ENCODE peak calls at places on chromosomes 4 and X, in eight cellular contexts. W, F, G, C, J, V, A and Z are unnamed samples.

GRCh38 chrX:15107367-15107988 is 162.4 kb downstream of the ASB9 start:
- DNase-seq in W (no peak), F (no peak), G (no peak), C (no peak), J (no peak), V (no peak), A (no peak), Z (peak; percentile 2)

GRCh38 chr4:11230888-11231287 is 197.8 kb downstream of the HS3ST1 start:
- DNase-seq in W (no peak), F (no peak), G (no peak), C (no peak), J (no peak), V (no peak), A (no peak), Z (no peak)

GRCh38 chrX:46576458-46576857 is 2.9 kb downstream of the CHST7 start:
- DNase-seq in W (no peak), F (peak; percentile 39), G (no peak), C (no peak), J (no peak), V (no peak), A (no peak), Z (no peak)

GRCh38 chr4:23232987-23233386 is 540.2 kb downstream of the GBA3 start:
- DNase-seq in W (no peak), F (peak; percentile 0), G (no peak), C (no peak), J (no peak), V (no peak), A (no peak), Z (peak; percentile 15)

GRCh38 chr4:128379860-128380259 is 92.2 kb upstream of the PGRMC2 start:
- DNase-seq in W (no peak), F (peak; percentile 57), G (no peak), C (no peak), J (no peak), V (no peak), A (no peak), Z (peak; percentile 31)

GRCh38 chrX:97026406-97026805 is 142.7 kb downstream of the RPA4 start:
- DNase-seq in W (no peak), F (peak; percentile 1), G (no peak), C (no peak), J (peak; percentile 8), V (no peak), A (no peak), Z (no peak)

GRCh38 chr4:151679247-151679646 is 81.6 kb downstream of the GATB start:
- DNase-seq in W (no peak), F (no peak), G (no peak), C (no peak), J (no peak), V (no peak), A (no peak), Z (no peak)

GRCh38 chr4:139550724-139551429 is 5.1 kb downstream of the SETD7 start:
- DNase-seq in W (no peak), F (peak; percentile 41), G (no peak), C (no peak), J (no peak), V (no peak), A (no peak), Z (no peak)

GRCh38 chr4:7062816-7063215 is 5.0 kb downstream of the GRPEL1 start:
- DNase-seq in W (no peak), F (peak; percentile 36), G (no peak), C (no peak), J (no peak), V (no peak), A (no peak), Z (no peak)

GRCh38 chr4:172356002-172356401 is 542.8 kb downstream of the GALNTL6 start:
- DNase-seq in W (no peak), F (no peak), G (no peak), C (no peak), J (no peak), V (no peak), A (no peak), Z (no peak)

GRCh38 chrX:48697182-48697727 is 721 bp downstream of the SUV39H1 start:
- DNase-seq in W (no peak), F (no peak), G (no peak), C (no peak), J (peak; percentile 52), V (no peak), A (no peak), Z (no peak)

GRCh38 chr4:142480244-142480643 is 365.9 kb downstream of the INPP4B start:
- DNase-seq in W (no peak), F (peak; percentile 33), G (no peak), C (no peak), J (no peak), V (no peak), A (no peak), Z (peak; percentile 40)

GRCh38 chr4:70703695-70704332 is 15.5 kb downstream of the UTP3 start:
- DNase-seq in W (no peak), F (peak; percentile 80), G (no peak), C (no peak), J (peak; percentile 64), V (no peak), A (no peak), Z (peak; percentile 9)

GRCh38 chr4:150212927-150213326 is 134.7 kb downstream of the DCLK2 start:
- DNase-seq in W (no peak), F (no peak), G (no peak), C (no peak), J (no peak), V (no peak), A (no peak), Z (no peak)

GRCh38 chrX:134990475-134991473 is at the start of gene SMIM10:
- DNase-seq in W (peak; percentile 79), F (peak; percentile 85), G (no peak), C (no peak), J (no peak), V (peak; percentile 6), A (peak; percentile 68), Z (peak; percentile 85)

GRCh38 chrX:7076245-7076661 is 71.3 kb upstream of the STS start:
- DNase-seq in W (no peak), F (no peak), G (no peak), C (no peak), J (no peak), V (no peak), A (no peak), Z (no peak)

GRCh38 chrX:38891641-38892413 is 90.6 kb downstream of the MID1IP1 start:
- DNase-seq in W (no peak), F (peak; percentile 29), G (no peak), C (no peak), J (no peak), V (peak; percentile 6), A (no peak), Z (peak; percentile 79)

GRCh38 chr4:108535757-108536156 is 84.6 kb upstream of the RPL34 start:
- DNase-seq in W (no peak), F (no peak), G (no peak), C (no peak), J (no peak), V (no peak), A (no peak), Z (no peak)

GRCh38 chr4:11635336-11635735 is 206.6 kb upstream of the HS3ST1 start:
- DNase-seq in W (no peak), F (no peak), G (no peak), C (no peak), J (no peak), V (no peak), A (no peak), Z (peak; percentile 18)

GRCh38 chrX:1500701-1501624 is 36.0 kb downstream of the P2RY8 start:
- DNase-seq in W (no peak), F (no peak), G (no peak), C (no peak), J (no peak), V (peak; percentile 58), A (no peak), Z (peak; percentile 83)

GRCh38 chrX:24498181-24498580 is 33.1 kb downstream of the PDK3 start:
- DNase-seq in W (peak; percentile 50), F (peak; percentile 2), G (peak; percentile 27), C (no peak), J (no peak), V (peak; percentile 47), A (no peak), Z (no peak)

GRCh38 chr4:144374065-144374464 is 233.5 kb upstream of the GYPA start:
- DNase-seq in W (no peak), F (no peak), G (no peak), C (no peak), J (no peak), V (no peak), A (no peak), Z (no peak)

GRCh38 chrX:19888419-19888879 is 1.0 kb upstream of the SH3KBP1 start:
- DNase-seq in W (no peak), F (peak; percentile 80), G (no peak), C (no peak), J (peak; percentile 60), V (peak; percentile 56), A (no peak), Z (peak; percentile 78)

GRCh38 chr4:52750819-52751348 is 341 bp downstream of the ERVMER34-1 start:
- DNase-seq in W (peak; percentile 43), F (peak; percentile 44), G (no peak), C (no peak), J (no peak), V (peak; percentile 6), A (no peak), Z (no peak)

GRCh38 chrX:74377282-74377681 is 44.0 kb upstream of the SLC16A2 start:
- DNase-seq in W (no peak), F (no peak), G (no peak), C (no peak), J (no peak), V (no peak), A (no peak), Z (no peak)

GRCh38 chrX:9538544-9539045 is 73.7 kb downstream of the TBL1X start:
- DNase-seq in W (no peak), F (no peak), G (no peak), C (no peak), J (peak; percentile 93), V (no peak), A (no peak), Z (peak; percentile 54)

GRCh38 chr4:83255584-83255983 is 29.0 kb downstream of the COQ2 start:
- DNase-seq in W (no peak), F (peak; percentile 37), G (no peak), C (no peak), J (no peak), V (no peak), A (no peak), Z (peak; percentile 67)

GRCh38 chrX:20431486-20431885 is 164.8 kb upstream of the RPS6KA3 start:
- DNase-seq in W (no peak), F (no peak), G (no peak), C (no peak), J (no peak), V (no peak), A (no peak), Z (no peak)

GRCh38 chr4:100314057-100314456 is 123.8 kb upstream of the DDIT4L start:
- DNase-seq in W (no peak), F (no peak), G (no peak), C (no peak), J (no peak), V (no peak), A (no peak), Z (no peak)

GRCh38 chrX:22196151-22196550 is 76.6 kb upstream of the CBLL2 start:
- DNase-seq in W (no peak), F (peak; percentile 61), G (no peak), C (no peak), J (no peak), V (no peak), A (no peak), Z (peak; percentile 65)

GRCh38 chr4:109998867-109999303 is 86.2 kb downstream of the EGF start:
- DNase-seq in W (no peak), F (peak; percentile 68), G (no peak), C (peak; percentile 24), J (peak; percentile 22), V (peak; percentile 70), A (no peak), Z (peak; percentile 55)

GRCh38 chr4:121692261-121692660 is 4.5 kb downstream of the ANXA5 start:
- DNase-seq in W (no peak), F (no peak), G (no peak), C (no peak), J (no peak), V (no peak), A (no peak), Z (no peak)

GRCh38 chr4:90328558-90328957 is 201.4 kb downstream of the CCSER1 start:
- DNase-seq in W (no peak), F (peak; percentile 12), G (no peak), C (no peak), J (peak; percentile 41), V (no peak), A (no peak), Z (peak; percentile 54)

GRCh38 chr4:24659241-24659961 is 75.0 kb upstream of the DHX15 start:
- DNase-seq in W (no peak), F (peak; percentile 3), G (no peak), C (no peak), J (peak; percentile 3), V (no peak), A (no peak), Z (no peak)